ENCODE peak calls at places on chromosomes 7 and 10, in four cellular contexts. B, G, D and Y are unnamed samples.

GRCh38 chr7:101817031-101817929 is at the start of gene CUX1:
- DNase-seq in G (no peak), B (peak; percentile 33), D (no peak), Y (peak; percentile 63)

GRCh38 chr7:27098493-27099223 is 2.9 kb upstream of the HOXA1 start:
- DNase-seq in B (no peak), D (no peak), G (peak; percentile 80), Y (peak; percentile 71)

GRCh38 chr7:44958645-44959344 is 20.0 kb downstream of the MYO1G start:
- DNase-seq in B (no peak), D (no peak), G (no peak), Y (no peak)

GRCh38 chr7:114825423-114825951 is 96.4 kb upstream of the MDFIC start:
- DNase-seq in D (no peak), B (peak; percentile 71), G (no peak), Y (peak; percentile 98)

GRCh38 chr10:12708921-12709320 is 292.6 kb downstream of the CCDC3 start:
- DNase-seq in B (no peak), D (no peak), G (peak; percentile 56), Y (peak; percentile 31)

GRCh38 chr10:63464402-63465292 is 1.1 kb downstream of the JMJD1C start:
- DNase-seq in B (no peak), D (no peak), G (peak; percentile 26), Y (no peak)

GRCh38 chr7:92056276-92056675 is 78.0 kb downstream of the CYP51A1 start:
- DNase-seq in B (no peak), G (no peak), D (no peak), Y (peak; percentile 56)

GRCh38 chr10:95327367-95327766 is 36.6 kb upstream of the PDLIM1 start:
- DNase-seq in G (peak; percentile 66), B (no peak), D (no peak), Y (no peak)

GRCh38 chr7:99210265-99210970 is 2.5 kb upstream of the KPNA7 start:
- DNase-seq in G (no peak), B (no peak), D (no peak), Y (no peak)

GRCh38 chr7:5701085-5701914 is 80.2 kb downstream of the RNF216 start:
- DNase-seq in G (peak; percentile 66), D (no peak), B (no peak), Y (no peak)
- H3K4ac ChIP-seq in G (peak overlapping the region; percentile 61), D (no peak overlapping the region), B (no peak overlapping the region), Y (no peak overlapping the region)

DNA sequence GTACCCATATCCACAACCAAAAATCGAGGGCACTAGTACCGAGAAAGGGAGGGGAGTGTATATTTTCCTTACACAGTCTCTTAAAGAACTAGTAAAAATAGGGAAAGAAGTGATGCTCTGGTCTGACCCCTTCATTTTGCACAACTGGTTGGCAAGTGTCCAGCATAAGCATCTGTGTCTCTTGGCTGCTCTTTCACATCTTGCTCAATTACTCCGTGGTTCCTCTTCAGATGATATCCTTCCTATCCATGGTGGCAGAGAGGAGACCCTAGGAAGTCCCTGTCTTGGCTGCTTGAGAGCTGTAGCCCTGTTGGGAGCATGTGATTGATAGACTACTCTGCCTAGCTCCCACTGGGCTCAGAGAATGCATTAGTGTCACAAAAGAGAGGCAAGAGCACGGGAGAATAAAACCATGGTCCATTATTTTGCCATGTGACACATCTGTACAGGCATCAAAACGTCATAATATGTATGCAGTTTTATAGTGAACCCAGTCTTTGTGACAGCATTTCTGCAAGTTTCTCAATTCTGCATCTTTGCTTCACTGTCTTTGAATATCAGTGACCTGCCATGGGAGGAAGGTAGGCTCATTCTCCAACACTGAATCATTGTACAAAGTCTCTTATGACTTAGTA is 111.8 kb upstream of the ANKRD1 start:
- DNase-seq in B (no peak), G (peak; percentile 22), D (no peak), Y (no peak)
- H3K56ac ChIP-seq in B (no peak overlapping the region), G (no peak overlapping the region), D (no peak overlapping the region), Y (no peak overlapping the region)

GRCh38 chr7:131587315-131587923 is 31.0 kb upstream of the PODXL start:
- DNase-seq in G (no peak), D (no peak), B (no peak), Y (no peak)
- H3K4ac ChIP-seq in G (no peak overlapping the region), D (peak overlapping the region; percentile 100), B (no peak overlapping the region), Y (no peak overlapping the region)

GRCh38 chr10:105062881-105063280 is 421.8 kb downstream of the SORCS3 start:
- DNase-seq in G (no peak), B (no peak), D (no peak), Y (no peak)
- H3K56ac ChIP-seq in G (no peak overlapping the region), B (no peak overlapping the region), D (no peak overlapping the region), Y (no peak overlapping the region)

GRCh38 chr7:138663741-138664710 is 37.1 kb downstream of the SVOPL start:
- DNase-seq in G (no peak), D (no peak), B (peak; percentile 51), Y (peak; percentile 88)

GRCh38 chr7:138665249-138665648 is 35.9 kb downstream of the SVOPL start:
- DNase-seq in G (no peak), B (no peak), D (no peak), Y (peak; percentile 55)

GRCh38 chr7:138667535-138667934 is 33.6 kb downstream of the SVOPL start:
- DNase-seq in B (no peak), G (no peak), D (no peak), Y (no peak)

GRCh38 chr7:138666385-138666784 is 34.8 kb downstream of the SVOPL start:
- DNase-seq in B (no peak), D (no peak), G (no peak), Y (peak; percentile 49)

DNA sequence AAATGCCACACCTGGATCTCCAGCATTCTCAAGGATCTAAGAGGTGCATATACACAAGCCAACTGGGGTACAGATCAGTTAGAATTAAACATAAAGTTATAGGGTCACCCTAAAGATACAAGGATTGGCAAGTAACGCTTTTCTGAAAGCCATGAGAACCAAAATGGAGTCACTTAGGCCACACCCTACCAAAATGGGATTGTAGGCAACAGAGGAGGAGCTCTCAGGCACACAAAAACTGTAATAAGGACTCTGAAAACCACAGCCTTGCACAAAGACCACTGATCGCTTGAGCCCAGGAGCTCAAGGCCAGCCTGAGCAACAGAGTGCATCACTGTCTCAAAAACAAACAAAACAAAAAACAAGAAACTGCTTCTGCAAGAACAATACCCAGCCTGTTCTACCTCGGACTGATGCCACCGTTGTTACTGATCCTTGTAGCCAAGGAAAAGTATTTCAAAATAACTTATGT is 35.5 kb downstream of the SVOPL start:
- DNase-seq in D (no peak), B (no peak), G (no peak), Y (no peak)
- H3K4ac ChIP-seq in D (peak overlapping the region; percentile 46), B (no peak overlapping the region), G (no peak overlapping the region), Y (no peak overlapping the region)

DNA sequence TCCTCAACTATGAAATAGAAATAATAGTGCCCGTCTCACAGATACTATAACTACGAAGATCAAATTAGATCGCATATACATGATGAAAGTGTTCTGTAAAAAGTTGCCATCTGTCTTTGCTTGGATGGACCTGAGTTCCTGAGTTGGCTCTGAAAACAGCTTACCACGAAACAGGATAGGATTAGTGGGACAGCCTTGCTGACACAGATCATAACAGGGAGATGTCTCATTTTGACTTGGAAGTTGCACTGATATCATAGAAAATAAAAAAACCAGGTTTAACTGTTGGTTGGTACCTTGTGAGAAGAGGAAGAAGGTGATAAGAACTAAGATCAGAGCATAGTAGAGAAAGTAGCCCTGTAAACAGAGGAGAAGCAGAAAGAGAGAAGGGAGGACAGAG is 79.3 kb upstream of the AGBL3 start:
- DNase-seq in D (no peak), G (no peak), B (no peak), Y (no peak)
- H3K56ac ChIP-seq in D (no peak overlapping the region), G (no peak overlapping the region), B (no peak overlapping the region), Y (no peak overlapping the region)

GRCh38 chr7:71444130-71444529 is 312.2 kb downstream of the GALNT17 start:
- DNase-seq in D (no peak), B (no peak), G (no peak), Y (no peak)
- H3K4ac ChIP-seq in D (no peak overlapping the region), B (no peak overlapping the region), G (no peak overlapping the region), Y (no peak overlapping the region)

GRCh38 chr7:143063741-143064140 is 11.6 kb downstream of the OR6V1 start:
- DNase-seq in B (no peak), G (no peak), D (no peak), Y (no peak)
- H3K56ac ChIP-seq in B (no peak overlapping the region), G (no peak overlapping the region), D (no peak overlapping the region), Y (no peak overlapping the region)

GRCh38 chr10:58546722-58547121 is 34.0 kb downstream of the BICC1 start:
- DNase-seq in B (no peak), G (no peak), D (no peak), Y (no peak)
- H3K4ac ChIP-seq in B (no peak overlapping the region), G (no peak overlapping the region), D (no peak overlapping the region), Y (no peak overlapping the region)